ENCODE peak calls at places on chromosomes 1 and 21, in ten cellular contexts. N, G, A, O, P, Z, S, I, X and D are unnamed samples. For H3K4me1, the result is how much of the 10 kb centered on the place peaks cover.

GRCh38 chr1:61636392-61636791 is 88.5 kb downstream of the TM2D1 start:
- DNase-seq in S (no peak), N (no peak), X (no peak), I (no peak), Z (no peak), A (no peak), G (no peak), O (no peak), P (no peak), D (no peak)

GRCh38 chr1:218785928-218786327 is 387.8 kb upstream of the LYPLAL1 start:
- DNase-seq in G (peak), N (peak), Z (no peak), I (no peak), A (no peak), S (no peak), P (peak), X (no peak), O (no peak), D (no peak)

GRCh38 chr1:209626633-209627348 is 25.4 kb downstream of the LAMB3 start:
- DNase-seq in S (no peak), Z (no peak), G (no peak), P (no peak), A (no peak), X (no peak), O (no peak), I (no peak), N (no peak), D (no peak)

GRCh38 chr21:44724166-44724565 is 12.8 kb upstream of the TSPEAR start:
- DNase-seq in X (no peak), A (no peak), N (no peak), I (no peak), S (no peak), P (no peak), Z (no peak), O (no peak), G (no peak), D (no peak)

GRCh38 chr21:17279663-17280062 is 233.2 kb upstream of the CXADR start:
- DNase-seq in S (no peak), N (no peak), I (no peak), O (no peak), G (no peak), A (no peak), P (no peak), X (no peak), Z (no peak), D (no peak)

GRCh38 chr1:3783651-3784474 is 11.3 kb downstream of the SMIM1 start:
- DNase-seq in O (no peak), P (no peak), X (peak), G (no peak), Z (no peak), A (no peak), I (no peak), N (no peak), S (no peak), D (no peak)

GRCh38 chr1:219563568-219563967 is 49.3 kb downstream of the ZC3H11B start:
- DNase-seq in Z (no peak), A (no peak), I (no peak), X (no peak), G (no peak), S (no peak), N (no peak), P (no peak), O (no peak), D (no peak)

GRCh38 chr1:173663159-173663558 is 6.5 kb downstream of the ANKRD45 start:
- DNase-seq in P (no peak), X (no peak), Z (no peak), I (no peak), O (no peak), G (no peak), A (no peak), S (no peak), N (no peak), D (no peak)

GRCh38 chr1:183989604-183990003 is 47.9 kb downstream of the COLGALT2 start:
- DNase-seq in I (no peak), S (no peak), A (no peak), Z (no peak), X (no peak), P (no peak), G (no peak), O (no peak), N (no peak), D (no peak)

GRCh38 chr1:106727171-106727570 is 329.3 kb upstream of the PRMT6 start:
- DNase-seq in A (no peak), G (no peak), P (no peak), I (no peak), O (no peak), Z (no peak), N (no peak), X (no peak), S (no peak), D (no peak)

GRCh38 chr21:32463889-32464300 is 51.4 kb downstream of the EVA1C start:
- DNase-seq in G (peak), A (no peak), P (peak), I (peak), S (peak), Z (no peak), X (no peak), N (peak), O (no peak), D (no peak)

GRCh38 chr1:108643492-108644333 is 17.2 kb downstream of the HENMT1 start:
- DNase-seq in A (peak), S (peak), P (peak), N (peak), Z (peak), I (peak), X (no peak), G (peak), O (no peak), D (peak)

GRCh38 chr1:227136210-227136609 is 182.1 kb downstream of the CDC42BPA start:
- DNase-seq in X (no peak), I (no peak), Z (no peak), P (no peak), G (peak), A (no peak), S (no peak), N (peak), O (no peak), D (no peak)

GRCh38 chr1:154445040-154445472 is 39.9 kb downstream of the IL6R start:
- DNase-seq in X (no peak), G (peak), S (peak), P (peak), I (no peak), Z (no peak), O (no peak), A (no peak), N (no peak), D (no peak)

GRCh38 chr1:72837781-72838180 is 555.4 kb upstream of the NEGR1 start:
- DNase-seq in A (no peak), N (no peak), X (no peak), P (no peak), G (no peak), O (no peak), I (no peak), Z (no peak), S (no peak), D (no peak)

GRCh38 chr1:5596651-5597050 is 395.6 kb downstream of the NPHP4 start:
- DNase-seq in N (no peak), S (no peak), G (no peak), Z (no peak), P (no peak), X (no peak), O (no peak), I (no peak), A (no peak), D (no peak)

GRCh38 chr1:156436319-156437043 is 64.1 kb downstream of the MEF2D start:
- DNase-seq in N (no peak), Z (no peak), I (no peak), G (no peak), A (no peak), S (no peak), P (no peak), O (peak), X (no peak), D (no peak)

GRCh38 chr1:227890451-227891222 is 57.1 kb downstream of the WNT9A start:
- DNase-seq in P (no peak), Z (no peak), G (no peak), X (peak), S (no peak), A (no peak), N (no peak), O (peak), I (no peak), D (no peak)

DNA sequence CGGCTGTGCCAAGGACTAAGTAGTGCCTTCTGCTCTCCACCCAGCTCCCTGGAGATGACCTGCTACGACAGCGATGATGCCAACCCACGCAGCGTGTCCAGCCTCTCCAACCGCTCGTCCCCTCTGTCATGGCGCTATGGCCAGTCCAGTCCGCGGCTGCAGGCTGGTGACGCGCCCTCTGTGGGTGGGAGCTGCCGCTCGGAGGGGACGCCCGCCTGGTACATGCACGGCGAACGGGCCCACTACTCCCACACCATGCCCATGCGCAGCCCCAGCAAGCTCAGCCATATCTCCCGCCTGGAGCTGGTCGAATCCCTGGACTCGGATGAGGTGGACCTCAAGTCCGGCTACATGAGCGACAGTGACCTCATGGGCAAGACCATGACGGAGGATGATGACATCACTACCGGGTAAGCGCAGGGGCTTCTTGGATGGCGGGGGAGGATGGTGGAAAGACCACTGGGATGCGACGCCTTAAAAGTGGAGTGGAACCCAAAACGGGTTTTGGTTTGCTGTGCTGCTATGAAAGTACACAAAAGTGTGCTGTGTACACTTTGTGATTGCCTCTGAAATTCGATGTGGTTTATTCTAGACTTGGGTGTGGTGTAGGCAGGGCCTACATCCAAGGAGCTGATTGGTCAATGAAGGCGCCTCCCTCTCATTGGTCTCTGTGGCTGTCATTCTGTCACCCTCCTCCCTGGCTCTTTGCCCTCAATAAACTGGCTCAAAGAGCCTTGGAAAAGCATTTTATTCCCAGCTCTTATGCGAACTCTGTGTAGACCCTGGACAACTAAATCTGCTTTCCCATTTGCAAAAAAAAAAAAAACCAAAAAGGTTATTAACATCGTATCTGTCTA is 110.4 kb upstream of the IPO9 start:
- DNase-seq in N (no peak), I (no peak), O (no peak), X (no peak), G (no peak), A (no peak), Z (no peak), S (no peak), P (no peak), D (no peak)
- H3K4me1 ChIP-seq in N (half or more), I (under half), O (under half), X (under half), G (under half), A (under half), Z (under half), S (under half), P (half or more), D (under half)

DNA sequence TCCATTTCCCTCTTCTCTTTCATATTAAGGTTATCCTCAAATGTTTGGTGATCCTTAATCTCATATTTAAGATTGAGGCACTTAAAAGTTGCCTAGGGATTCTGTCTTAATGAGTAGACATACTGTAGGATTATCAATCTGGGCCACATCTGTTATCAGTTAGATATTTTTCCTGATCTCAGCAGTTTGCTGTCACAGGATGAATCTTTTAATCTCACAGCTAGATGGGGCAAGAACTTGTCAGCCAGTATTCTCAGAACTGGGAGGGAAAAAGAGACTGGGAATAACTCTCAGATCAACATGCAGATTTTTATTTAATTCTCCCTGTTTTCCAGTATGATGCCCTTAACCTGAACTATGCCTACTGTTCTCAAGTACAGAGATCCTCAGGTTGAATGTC is 14.0 kb downstream of the ZNF644 start:
- DNase-seq in S (no peak), N (no peak), O (no peak), Z (no peak), G (no peak), A (no peak), P (no peak), I (no peak), X (no peak), D (no peak)
- H3K4me1 ChIP-seq in S (under half), N (under half), O (under half), Z (under half), G (under half), A (under half), P (under half), I (under half), X (under half), D (under half)

DNA sequence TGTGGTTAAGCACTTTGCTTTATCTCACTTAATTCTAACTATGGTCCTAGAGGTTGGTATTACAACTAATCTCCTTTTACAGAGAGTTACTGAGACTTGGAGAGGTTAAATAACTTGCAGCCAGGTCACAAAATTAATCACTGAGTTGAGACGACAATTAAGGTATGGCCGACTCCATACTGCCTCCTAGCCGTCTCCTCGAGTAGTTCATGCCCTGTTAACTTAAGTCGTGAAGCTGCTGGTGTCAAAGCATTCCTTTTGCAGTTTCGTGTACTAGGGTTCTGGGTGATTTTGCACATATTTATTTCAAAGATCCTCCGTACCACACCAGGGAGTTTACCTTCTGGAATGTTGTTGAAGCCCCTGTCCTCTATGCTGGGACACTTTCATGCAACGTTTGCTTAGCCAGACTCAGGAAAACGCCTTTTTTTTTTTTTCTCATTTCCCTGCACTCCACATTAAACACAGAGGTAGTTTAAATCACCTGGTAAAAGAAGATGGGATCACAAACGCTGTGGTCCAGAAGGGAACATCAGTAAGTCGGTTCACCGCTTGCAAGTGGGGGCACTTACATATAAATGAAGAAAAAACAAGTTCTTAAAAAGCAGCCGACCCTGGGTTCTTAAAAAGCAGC is 570 bp upstream of the NEK7 start:
- DNase-seq in S (peak), G (peak), I (peak), X (no peak), A (peak), P (peak), N (peak), Z (peak), O (peak), D (peak)
- H3K4me1 ChIP-seq in S (under half), G (under half), I (under half), X (under half), A (under half), P (under half), N (under half), Z (under half), O (under half), D (under half)

GRCh38 chr1:64892576-64893573 is 73.5 kb downstream of the JAK1 start:
- DNase-seq in G (peak), I (no peak), P (no peak), O (no peak), X (no peak), N (peak), S (no peak), Z (no peak), A (no peak), D (no peak)

GRCh38 chr1:64895500-64895899 is 70.8 kb downstream of the JAK1 start:
- DNase-seq in N (no peak), G (no peak), X (no peak), Z (no peak), I (no peak), O (no peak), S (no peak), A (no peak), P (peak), D (no peak)

GRCh38 chr1:64896546-64896945 is 69.8 kb downstream of the JAK1 start:
- DNase-seq in I (no peak), P (no peak), X (no peak), A (no peak), N (no peak), O (no peak), G (no peak), Z (no peak), S (no peak), D (no peak)

GRCh38 chr1:64893921-64894320 is 72.4 kb downstream of the JAK1 start:
- DNase-seq in S (no peak), Z (no peak), I (no peak), G (no peak), X (no peak), N (no peak), A (no peak), O (no peak), P (no peak), D (no peak)

GRCh38 chr1:64894438-64895196 is 71.7 kb downstream of the JAK1 start:
- DNase-seq in P (no peak), G (no peak), I (no peak), X (no peak), N (no peak), A (no peak), O (no peak), Z (no peak), S (no peak), D (no peak)
- H3K4me1 ChIP-seq in P (under half), G (under half), I (under half), X (under half), N (under half), A (under half), O (under half), Z (under half), S (half or more), D (under half)

DNA sequence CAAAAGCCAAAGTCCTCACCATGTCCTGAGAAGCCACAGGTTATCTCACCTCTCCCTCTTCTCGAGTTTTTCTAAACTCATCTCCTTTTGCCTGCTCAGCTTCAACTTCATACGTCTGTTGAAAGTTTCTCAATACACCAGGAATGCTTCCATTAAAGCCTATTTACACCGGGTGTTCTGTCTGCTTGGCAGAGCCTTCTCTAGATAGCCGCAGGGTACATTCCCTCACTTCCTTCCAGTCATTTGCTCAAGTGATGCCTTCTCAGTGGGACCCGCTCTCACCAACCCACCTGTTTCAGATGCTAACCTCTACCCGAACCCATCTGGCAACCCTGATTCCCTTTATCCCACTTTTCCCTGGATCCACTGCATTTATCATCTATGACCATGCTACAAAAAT is 257.0 kb upstream of the ADGRL2 start:
- DNase-seq in I (peak), S (no peak), P (no peak), N (no peak), Z (no peak), O (no peak), G (no peak), X (no peak), A (no peak), D (no peak)
- H3K4me1 ChIP-seq in I (under half), S (under half), P (under half), N (under half), Z (under half), O (under half), G (under half), X (under half), A (under half), D (under half)

GRCh38 chr1:10068605-10069294 is 36.0 kb downstream of the UBE4B start:
- DNase-seq in S (no peak), X (no peak), I (no peak), P (peak), G (peak), O (no peak), N (no peak), A (no peak), Z (no peak), D (no peak)

GRCh38 chr1:10064416-10065343 is 31.9 kb downstream of the UBE4B start:
- DNase-seq in S (peak), I (no peak), N (no peak), A (no peak), O (no peak), X (no peak), P (no peak), G (peak), Z (no peak), D (no peak)

GRCh38 chr1:10065760-10066159 is 33.0 kb downstream of the UBE4B start:
- DNase-seq in G (no peak), I (no peak), A (no peak), P (no peak), X (no peak), Z (no peak), N (no peak), S (no peak), O (no peak), D (no peak)

GRCh38 chr1:10063878-10064277 is 31.1 kb downstream of the UBE4B start:
- DNase-seq in I (no peak), N (no peak), Z (no peak), G (no peak), O (no peak), S (no peak), P (no peak), A (no peak), X (no peak), D (no peak)

DNA sequence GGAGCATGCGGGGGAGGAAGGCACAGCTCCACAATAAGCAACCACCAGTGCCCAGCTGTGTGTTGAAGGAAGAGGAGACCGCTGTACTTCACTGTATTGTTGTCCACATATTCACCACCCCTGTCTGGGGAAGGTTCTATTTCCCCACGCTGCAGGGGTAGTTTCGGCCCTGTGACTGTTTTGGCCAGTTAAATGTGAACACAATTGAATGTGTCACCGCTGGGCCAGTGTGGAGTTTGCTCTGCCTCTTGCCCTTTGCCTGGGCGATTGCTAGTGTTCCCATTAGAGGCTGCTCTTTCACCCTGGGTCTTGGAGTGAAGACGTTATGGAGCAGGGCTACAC is 32.6 kb downstream of the UBE4B start:
- DNase-seq in O (no peak), N (peak), A (no peak), S (no peak), I (peak), X (no peak), P (no peak), Z (no peak), G (no peak), D (peak)
- H3K4me1 ChIP-seq in O (under half), N (under half), A (under half), S (under half), I (under half), X (under half), P (under half), Z (under half), G (under half), D (under half)